ENCODE peak calls at places on chromosomes 4 and X, in eight cellular contexts. N, T, A, Y, Q, M, V and Z are unnamed samples.

GRCh38 chr4:90142091-90142490 is 14.9 kb downstream of the CCSER1 start:
- DNase-seq in N (no peak), T (no peak), A (no peak), Y (no peak), Q (no peak), M (no peak), V (no peak), Z (no peak)

GRCh38 chr4:128516568-128516967 is 229.0 kb upstream of the PGRMC2 start:
- DNase-seq in N (no peak), T (no peak), A (no peak), Y (no peak), Q (no peak), M (no peak), V (no peak), Z (no peak)

GRCh38 chr4:113822555-113823290 is 61.2 kb upstream of the CAMK2D start:
- DNase-seq in N (no peak), T (no peak), A (no peak), Y (no peak), Q (no peak), M (no peak), V (no peak), Z (no peak)

GRCh38 chr4:27643101-27643500 is 782.5 kb downstream of the STIM2 start:
- DNase-seq in N (no peak), T (no peak), A (no peak), Y (no peak), Q (no peak), M (no peak), V (no peak), Z (no peak)

GRCh38 chr4:3317656-3318211 is 24.9 kb downstream of the RGS12 start:
- DNase-seq in N (no peak), T (no peak), A (no peak), Y (no peak), Q (no peak), M (peak; percentile 55), V (no peak), Z (no peak)

GRCh38 chr4:2138846-2139500 is 79.8 kb downstream of the NAT8L start:
- DNase-seq in N (no peak), T (no peak), A (no peak), Y (no peak), Q (no peak), M (no peak), V (no peak), Z (no peak)

GRCh38 chr4:182307746-182308145 is 64.5 kb downstream of the TENM3 start:
- DNase-seq in N (no peak), T (no peak), A (no peak), Y (no peak), Q (peak; percentile 40), M (no peak), V (no peak), Z (no peak)

GRCh38 chrX:84729809-84730208 is 227.6 kb upstream of the HDX start:
- DNase-seq in N (peak; percentile 15), T (no peak), A (no peak), Y (peak; percentile 3), Q (peak; percentile 42), M (no peak), V (no peak), Z (no peak)

GRCh38 chrX:50081282-50081955 is 119.4 kb downstream of the AKAP4 start:
- DNase-seq in N (no peak), T (peak; percentile 5), A (peak; percentile 45), Y (no peak), Q (peak; percentile 46), M (no peak), V (no peak), Z (no peak)

GRCh38 chr4:40445671-40446070 is 110.5 kb downstream of the CHRNA9 start:
- DNase-seq in N (no peak), T (no peak), A (no peak), Y (no peak), Q (no peak), M (no peak), V (no peak), Z (no peak)

GRCh38 chr4:184747034-184747830 is 13.3 kb upstream of the CENPU start:
- DNase-seq in N (no peak), T (no peak), A (peak; percentile 51), Y (no peak), Q (no peak), M (no peak), V (no peak), Z (no peak)

GRCh38 chrX:15349046-15349445 is 13.7 kb upstream of the PIGA start:
- DNase-seq in N (peak; percentile 27), T (no peak), A (no peak), Y (peak; percentile 6), Q (peak; percentile 83), M (no peak), V (no peak), Z (no peak)

GRCh38 chr4:141180991-141181760 is 39.5 kb upstream of the ZNF330 start:
- DNase-seq in N (no peak), T (no peak), A (no peak), Y (no peak), Q (no peak), M (no peak), V (no peak), Z (no peak)

GRCh38 chr4:151820004-151820403 is 59.2 kb upstream of the GATB start:
- DNase-seq in N (no peak), T (no peak), A (no peak), Y (no peak), Q (no peak), M (no peak), V (no peak), Z (no peak)

GRCh38 chr4:151822331-151822730 is 61.5 kb upstream of the GATB start:
- DNase-seq in N (no peak), T (no peak), A (no peak), Y (no peak), Q (no peak), M (no peak), V (no peak), Z (no peak)

GRCh38 chr4:151830168-151830567 is 69.4 kb upstream of the GATB start:
- DNase-seq in N (no peak), T (no peak), A (no peak), Y (no peak), Q (no peak), M (no peak), V (no peak), Z (no peak)

DNA sequence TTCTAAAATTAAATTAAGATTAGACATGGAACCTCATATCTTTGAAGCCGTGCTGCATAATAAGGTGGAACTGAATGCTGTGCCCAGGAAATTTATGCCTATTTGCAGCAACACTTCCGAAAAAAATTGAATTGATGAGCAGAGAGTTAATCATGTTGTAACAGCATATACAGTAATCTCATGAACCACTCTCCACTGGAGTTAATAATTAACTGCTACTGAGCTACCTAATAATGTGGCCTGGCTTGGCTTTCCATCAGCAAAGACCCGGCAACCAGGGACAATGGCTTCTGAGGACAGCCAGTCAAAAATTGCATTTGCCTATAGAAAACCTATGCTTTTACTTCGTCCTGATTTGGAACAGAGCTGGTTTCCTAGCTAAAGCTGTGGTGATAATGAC is 63.8 kb upstream of the GATB start:
- DNase-seq in N (no peak), T (no peak), A (no peak), Y (no peak), Q (no peak), M (no peak), V (no peak), Z (no peak)
- H3K4me1 ChIP-seq in N (no peaks in the 10 kb centered on the region), T (no peaks in the 10 kb centered on the region), A (no peaks in the 10 kb centered on the region), Y (no peaks in the 10 kb centered on the region), Q (no peaks in the 10 kb centered on the region), M (no peaks in the 10 kb centered on the region), V (no peaks in the 10 kb centered on the region), Z (no peaks in the 10 kb centered on the region)

GRCh38 chrX:33285550-33285949 is 74.2 kb upstream of the DMD start:
- DNase-seq in N (no peak), T (no peak), A (no peak), Y (no peak), Q (peak; percentile 17), M (no peak), V (no peak), Z (no peak)
- H3K4me1 ChIP-seq in N (no peaks in the 10 kb centered on the region), T (no peaks in the 10 kb centered on the region), A (no peaks in the 10 kb centered on the region), Y (no peaks in the 10 kb centered on the region), Q (no peaks in the 10 kb centered on the region), M (no peaks in the 10 kb centered on the region), V (no peaks in the 10 kb centered on the region), Z (no peaks in the 10 kb centered on the region)

DNA sequence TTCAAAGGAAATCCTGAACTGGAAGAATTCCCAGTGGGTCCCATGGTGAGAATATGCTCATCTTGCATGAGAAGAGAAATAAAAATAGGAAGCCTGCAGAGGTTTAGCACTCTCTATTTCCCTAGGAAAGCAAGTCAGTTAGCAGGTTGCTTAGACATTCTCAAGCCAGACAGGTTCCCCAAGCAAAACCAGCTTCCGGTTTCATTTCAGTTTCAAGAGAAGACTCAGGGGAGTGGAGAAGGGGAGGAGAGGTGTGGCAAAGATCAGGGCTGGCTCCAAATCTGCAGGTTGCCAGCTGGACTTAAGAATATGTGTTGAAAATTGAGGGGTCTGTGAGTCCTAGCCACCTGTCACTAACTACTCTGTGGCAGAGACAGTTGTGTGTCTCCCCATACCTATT is 107.5 kb downstream of the CLNK start:
- DNase-seq in N (no peak), T (no peak), A (no peak), Y (no peak), Q (no peak), M (no peak), V (no peak), Z (no peak)
- H3K4me1 ChIP-seq in N (no peaks in the 10 kb centered on the region), T (peaks cover 3% of the 10 kb centered on the region), A (no peaks in the 10 kb centered on the region), Y (no peaks in the 10 kb centered on the region), Q (no peaks in the 10 kb centered on the region), M (no peaks in the 10 kb centered on the region), V (no peaks in the 10 kb centered on the region), Z (peaks cover 8% of the 10 kb centered on the region)

GRCh38 chr4:95601342-95601741 is 52.6 kb upstream of the UNC5C start:
- DNase-seq in N (no peak), T (no peak), A (no peak), Y (no peak), Q (no peak), M (no peak), V (no peak), Z (no peak)

GRCh38 chr4:95596676-95597075 is 47.9 kb upstream of the UNC5C start:
- DNase-seq in N (no peak), T (no peak), A (no peak), Y (no peak), Q (no peak), M (no peak), V (no peak), Z (no peak)

GRCh38 chr4:95603393-95603792 is 54.6 kb upstream of the UNC5C start:
- DNase-seq in N (no peak), T (no peak), A (no peak), Y (no peak), Q (no peak), M (no peak), V (no peak), Z (no peak)

GRCh38 chr4:95602872-95603271 is 54.1 kb upstream of the UNC5C start:
- DNase-seq in N (no peak), T (no peak), A (no peak), Y (no peak), Q (no peak), M (no peak), V (no peak), Z (no peak)

DNA sequence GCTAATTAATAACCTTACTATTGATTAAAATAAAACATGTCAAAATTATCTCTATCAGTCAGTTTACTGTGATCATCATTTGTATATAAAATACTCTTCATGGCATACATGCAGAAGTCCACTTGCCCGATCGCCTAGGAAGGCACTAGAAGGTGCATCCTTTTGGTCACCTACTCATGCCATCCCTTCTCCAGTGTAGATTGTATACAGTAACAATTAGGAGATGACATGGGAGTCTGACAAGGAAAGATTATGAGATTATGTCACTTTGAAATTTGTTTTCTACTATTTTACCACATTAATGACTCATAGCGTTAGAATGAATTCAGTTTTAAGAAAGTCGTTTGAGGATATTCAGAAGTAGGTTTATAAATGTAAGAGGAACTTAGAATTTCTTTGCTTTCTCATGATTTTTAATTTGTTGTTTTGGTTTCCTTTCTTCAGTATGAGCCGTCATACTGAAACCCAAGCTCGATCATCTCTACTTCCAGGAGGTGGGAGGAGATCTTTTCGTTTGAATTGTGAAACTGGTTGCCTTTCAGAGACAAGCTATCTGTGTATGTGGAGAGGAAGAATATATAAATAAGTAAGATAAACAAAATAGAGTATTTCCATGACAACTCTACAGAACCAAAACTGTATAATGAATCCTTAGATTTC is 51.1 kb upstream of the UNC5C start:
- DNase-seq in N (no peak), T (no peak), A (no peak), Y (no peak), Q (no peak), M (no peak), V (no peak), Z (no peak)
- H3K4me1 ChIP-seq in N (no peaks in the 10 kb centered on the region), T (no peaks in the 10 kb centered on the region), A (no peaks in the 10 kb centered on the region), Y (peaks cover 12% of the 10 kb centered on the region), Q (no peaks in the 10 kb centered on the region), M (no peaks in the 10 kb centered on the region), V (no peaks in the 10 kb centered on the region), Z (no peaks in the 10 kb centered on the region)